ENCODE peak calls at places on chromosomes 5 and 9, in ten cellular contexts. F, P, Q, X, I, J, E, A, S and Y are unnamed samples.

GRCh38 chr9:89929721-89930480 is 325.1 kb downstream of the GADD45G start:
- DNase-seq in A (no peak), X (peak; percentile 22), S (no peak), E (no peak), P (no peak), F (no peak), J (no peak), I (no peak), Q (no peak), Y (no peak)

GRCh38 chr5:17014686-17015085 is 78.6 kb upstream of the MYO10 start:
- DNase-seq in J (no peak), E (no peak), Q (no peak), I (no peak), A (no peak), X (no peak), F (no peak), P (no peak), S (no peak), Y (no peak)

GRCh38 chr9:16521868-16522381 is 348.5 kb downstream of the BNC2 start:
- DNase-seq in J (peak; percentile 94), E (no peak), X (peak; percentile 35), F (no peak), Q (peak; percentile 91), I (peak; percentile 26), S (no peak), P (no peak), A (no peak), Y (peak; percentile 10)

GRCh38 chr5:137470111-137470920 is 28.8 kb downstream of the SPOCK1 start:
- DNase-seq in F (peak; percentile 85), Q (peak; percentile 94), I (no peak), E (no peak), S (no peak), A (no peak), X (no peak), P (no peak), J (peak; percentile 97), Y (peak; percentile 8)

GRCh38 chr5:154273963-154274827 is 83.7 kb downstream of the GALNT10 start:
- DNase-seq in I (no peak), Q (no peak), J (no peak), S (no peak), F (no peak), A (no peak), P (no peak), E (no peak), X (no peak), Y (no peak)

GRCh38 chr9:69976165-69976564 is 67.5 kb upstream of the MAMDC2 start:
- DNase-seq in S (no peak), A (no peak), E (no peak), F (no peak), J (peak; percentile 92), Q (peak; percentile 89), P (no peak), X (no peak), I (no peak), Y (no peak)

GRCh38 chr9:133990366-133991210 is 1.5 kb downstream of the VAV2 start:
- DNase-seq in J (peak; percentile 81), I (peak; percentile 82), P (peak; percentile 25), E (no peak), X (no peak), S (no peak), A (peak; percentile 86), F (peak; percentile 86), Q (peak; percentile 31), Y (peak; percentile 95)

GRCh38 chr9:131960311-131960710 is 119.4 kb downstream of the MED27 start:
- DNase-seq in X (peak; percentile 60), F (no peak), S (no peak), J (no peak), A (no peak), I (no peak), P (no peak), E (no peak), Q (no peak), Y (no peak)

GRCh38 chr9:82331091-82331490 is 342.5 kb downstream of the SPATA31D1 start:
- DNase-seq in X (no peak), J (no peak), E (no peak), S (no peak), F (no peak), Q (no peak), P (no peak), A (no peak), I (no peak), Y (no peak)

GRCh38 chr5:135641329-135642178 is 62.8 kb upstream of the CXCL14 start:
- DNase-seq in J (no peak), X (no peak), P (no peak), F (no peak), A (no peak), Q (no peak), I (no peak), E (no peak), S (no peak), Y (no peak)

GRCh38 chr5:42543774-42544173 is 120.5 kb downstream of the GHR start:
- DNase-seq in P (no peak), E (no peak), S (no peak), J (no peak), F (no peak), A (no peak), I (no peak), Q (no peak), X (no peak), Y (no peak)

GRCh38 chr5:174141398-174141797 is 95.9 kb downstream of the NSG2 start:
- DNase-seq in A (no peak), P (no peak), Q (no peak), E (no peak), F (no peak), X (no peak), J (no peak), I (no peak), S (no peak), Y (no peak)